ENCODE peak calls at places on chromosomes 16 and 17, in seven cellular contexts. S, E, R, M, Y, O and P are unnamed samples.

GRCh38 chr17:19312406-19312805 is 50.1 kb downstream of the B9D1 start:
- DNase-seq in S (no peak), E (no peak), R (no peak), M (no peak), Y (no peak), O (no peak), P (no peak)

GRCh38 chr16:70789231-70789926 is 11.6 kb downstream of the VAC14 start:
- DNase-seq in S (peak), E (peak), R (no peak), M (no peak), Y (peak), O (no peak), P (no peak)

GRCh38 chr16:83813818-83814653 is 6.3 kb downstream of the HSBP1 start:
- DNase-seq in S (no peak), E (peak), R (no peak), M (peak), Y (peak), O (peak), P (no peak)

GRCh38 chr16:56604966-56605365 is 3.4 kb upstream of the MT2A start:
- DNase-seq in S (no peak), E (no peak), R (no peak), M (no peak), Y (no peak), O (no peak), P (no peak)

GRCh38 chr17:2222901-2223616 is 80.5 kb downstream of the SMG6 start:
- DNase-seq in S (peak), E (peak), R (peak), M (no peak), Y (peak), O (no peak), P (no peak)

GRCh38 chr17:72421128-72422092 is 300.6 kb downstream of the SOX9 start:
- DNase-seq in S (no peak), E (peak), R (no peak), M (peak), Y (peak), O (no peak), P (no peak)

GRCh38 chr16:11057696-11058345 is 113.5 kb downstream of the CLEC16A start:
- DNase-seq in S (no peak), E (no peak), R (no peak), M (no peak), Y (no peak), O (no peak), P (no peak)

GRCh38 chr16:77962689-77963088 is 59.7 kb upstream of the CLEC3A start:
- DNase-seq in S (no peak), E (no peak), R (no peak), M (no peak), Y (no peak), O (no peak), P (no peak)

GRCh38 chr17:69047368-69048263 is 13.1 kb downstream of the ABCA9 start:
- DNase-seq in S (peak), E (peak), R (no peak), M (no peak), Y (peak), O (no peak), P (no peak)

GRCh38 chr17:5418858-5419355 is 555 bp downstream of the NUP88 start:
- DNase-seq in S (peak), E (peak), R (peak), M (no peak), Y (peak), O (peak), P (no peak)

GRCh38 chr17:52790359-52790955 is 631.9 kb upstream of the CA10 start:
- DNase-seq in S (no peak), E (no peak), R (no peak), M (no peak), Y (no peak), O (no peak), P (no peak)

GRCh38 chr17:9350083-9350482 is 225.5 kb downstream of the STX8 start:
- DNase-seq in S (no peak), E (no peak), R (no peak), M (peak), Y (peak), O (no peak), P (no peak)

GRCh38 chr17:2233441-2233947 is 70.1 kb downstream of the SMG6 start:
- DNase-seq in S (no peak), E (no peak), R (no peak), M (no peak), Y (no peak), O (no peak), P (no peak)

GRCh38 chr16:57840833-57841232 is 38.5 kb upstream of the KIFC3 start:
- DNase-seq in S (no peak), E (no peak), R (no peak), M (no peak), Y (no peak), O (no peak), P (no peak)

GRCh38 chr17:82050152-82050760 is 1.4 kb downstream of the RFNG start:
- DNase-seq in S (no peak), E (no peak), R (no peak), M (no peak), Y (no peak), O (no peak), P (no peak)

GRCh38 chr16:23382279-23382678 is 70.7 kb downstream of the COG7 start:
- DNase-seq in S (no peak), E (no peak), R (no peak), M (no peak), Y (no peak), O (no peak), P (no peak)

DNA sequence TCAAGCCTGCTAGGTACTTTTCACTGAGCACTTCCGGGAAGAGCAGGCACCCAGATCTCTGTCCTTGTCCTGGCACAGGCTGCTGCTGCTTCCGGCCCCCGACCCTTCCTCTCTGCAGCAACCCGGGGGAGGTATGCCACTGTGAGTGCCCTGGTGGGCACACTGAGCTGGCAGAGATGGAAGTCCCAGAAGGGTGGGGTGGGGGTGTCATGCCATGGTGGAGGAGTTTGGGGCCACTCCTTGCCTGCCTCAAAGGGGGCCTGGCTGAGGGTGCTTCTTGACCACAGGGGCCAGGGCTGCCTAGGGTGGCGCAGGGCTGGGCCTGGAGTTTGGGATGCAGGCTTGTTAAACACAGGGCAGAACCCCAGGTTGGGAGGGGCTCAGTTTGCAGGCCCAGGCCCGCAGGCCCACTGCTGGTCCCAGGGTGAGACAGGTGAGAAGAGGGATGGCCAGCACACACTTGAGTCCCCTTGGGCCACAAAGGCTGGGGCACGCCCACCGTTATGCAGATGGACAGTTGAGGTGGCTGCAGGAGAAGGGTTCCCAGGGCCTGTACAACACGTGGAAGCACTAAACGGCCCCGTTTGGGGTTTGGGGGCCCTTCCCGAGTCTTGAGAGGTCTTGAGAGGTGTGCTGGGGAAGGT is 8.7 kb downstream of the TMEM235 start:
- DNase-seq in S (no peak), E (no peak), R (no peak), M (no peak), Y (no peak), O (no peak), P (no peak)
- TF ChIP-seq CTCF in S (no peak), E (no peak), R (no peak), M (no peak), Y (no peak), O (no peak), P (no peak)

GRCh38 chr17:17179371-17179827 is 26.7 kb downstream of the PLD6 start:
- DNase-seq in S (no peak), E (no peak), R (no peak), M (no peak), Y (peak), O (no peak), P (no peak)

GRCh38 chr17:17182601-17183136 is 23.5 kb downstream of the PLD6 start:
- DNase-seq in S (no peak), E (no peak), R (no peak), M (no peak), Y (no peak), O (no peak), P (peak)

GRCh38 chr17:17181666-17182600 is 24.2 kb downstream of the PLD6 start:
- DNase-seq in S (no peak), E (no peak), R (peak), M (no peak), Y (no peak), O (no peak), P (no peak)

GRCh38 chr17:17180141-17180603 is 26.0 kb downstream of the PLD6 start:
- DNase-seq in S (no peak), E (no peak), R (no peak), M (no peak), Y (no peak), O (no peak), P (no peak)

GRCh38 chr17:17180741-17181525 is 25.2 kb downstream of the PLD6 start:
- DNase-seq in S (no peak), E (no peak), R (no peak), M (no peak), Y (no peak), O (no peak), P (no peak)
- TF ChIP-seq CTCF in S (no peak), E (no peak), R (no peak), M (no peak), Y (no peak), O (no peak), P (no peak)

GRCh38 chr16:87431926-87432325 is 39.8 kb downstream of the MAP1LC3B start:
- DNase-seq in S (no peak), E (no peak), R (no peak), M (peak), Y (peak), O (no peak), P (no peak)
- TF ChIP-seq CTCF in S (no peak), E (no peak), R (no peak), M (no peak), Y (no peak), O (no peak), P (no peak)

DNA sequence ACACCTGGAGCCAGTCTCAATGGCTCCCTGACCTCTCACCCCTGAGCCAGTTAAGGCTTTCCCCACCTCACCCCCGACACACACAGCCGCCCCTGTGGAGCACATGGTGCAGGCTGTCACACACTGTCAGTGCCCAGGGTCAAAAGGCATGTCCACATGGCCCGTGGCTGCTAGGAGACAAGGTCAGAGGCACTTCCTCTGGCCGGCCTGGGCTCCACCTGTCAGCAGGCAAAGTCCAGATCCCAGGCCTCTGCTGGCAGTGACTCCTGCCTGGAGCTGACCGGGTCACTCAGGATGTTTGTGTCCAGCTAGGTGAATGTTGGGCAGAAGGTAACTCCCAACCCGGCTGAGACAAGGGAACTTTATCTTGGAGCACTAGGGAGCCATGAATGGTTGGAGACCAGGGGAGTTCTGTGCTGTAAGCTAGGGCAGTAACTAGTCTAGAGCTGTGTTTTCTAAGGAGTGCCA is 6.0 kb downstream of the SREBF1 start:
- DNase-seq in S (no peak), E (peak), R (no peak), M (no peak), Y (no peak), O (no peak), P (no peak)
- TF ChIP-seq CTCF in S (no peak), E (no peak), R (no peak), M (no peak), Y (no peak), O (no peak), P (no peak)

GRCh38 chr17:33689725-33690124 is 396.6 kb upstream of the ASIC2 start:
- DNase-seq in S (no peak), E (no peak), R (no peak), M (no peak), Y (no peak), O (peak), P (no peak)
- TF ChIP-seq CTCF in S (no peak), E (no peak), R (no peak), M (no peak), Y (no peak), O (peak), P (no peak)

DNA sequence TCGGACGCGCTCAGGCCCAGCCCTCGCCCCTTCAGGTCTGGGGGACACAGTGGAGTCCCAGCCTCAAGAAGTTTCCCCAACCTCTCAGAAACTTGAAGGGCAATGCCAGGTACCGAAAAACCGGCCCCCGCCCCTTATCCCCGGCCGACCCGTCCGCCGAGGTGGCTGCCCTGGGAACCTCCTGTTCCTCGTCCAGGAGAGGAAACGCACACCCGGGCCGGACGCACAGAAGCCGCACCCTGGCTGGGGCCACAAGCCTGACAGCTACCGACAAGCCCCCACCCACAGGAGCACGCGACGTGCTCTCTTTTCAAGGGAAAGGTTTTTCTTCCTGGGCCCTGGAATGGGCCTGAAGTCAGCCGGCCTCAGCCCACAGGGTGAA is 37.2 kb downstream of the CBFA2T3 start:
- DNase-seq in S (no peak), E (no peak), R (no peak), M (no peak), Y (no peak), O (peak), P (no peak)
- TF ChIP-seq CTCF in S (no peak), E (no peak), R (no peak), M (no peak), Y (no peak), O (no peak), P (no peak)

DNA sequence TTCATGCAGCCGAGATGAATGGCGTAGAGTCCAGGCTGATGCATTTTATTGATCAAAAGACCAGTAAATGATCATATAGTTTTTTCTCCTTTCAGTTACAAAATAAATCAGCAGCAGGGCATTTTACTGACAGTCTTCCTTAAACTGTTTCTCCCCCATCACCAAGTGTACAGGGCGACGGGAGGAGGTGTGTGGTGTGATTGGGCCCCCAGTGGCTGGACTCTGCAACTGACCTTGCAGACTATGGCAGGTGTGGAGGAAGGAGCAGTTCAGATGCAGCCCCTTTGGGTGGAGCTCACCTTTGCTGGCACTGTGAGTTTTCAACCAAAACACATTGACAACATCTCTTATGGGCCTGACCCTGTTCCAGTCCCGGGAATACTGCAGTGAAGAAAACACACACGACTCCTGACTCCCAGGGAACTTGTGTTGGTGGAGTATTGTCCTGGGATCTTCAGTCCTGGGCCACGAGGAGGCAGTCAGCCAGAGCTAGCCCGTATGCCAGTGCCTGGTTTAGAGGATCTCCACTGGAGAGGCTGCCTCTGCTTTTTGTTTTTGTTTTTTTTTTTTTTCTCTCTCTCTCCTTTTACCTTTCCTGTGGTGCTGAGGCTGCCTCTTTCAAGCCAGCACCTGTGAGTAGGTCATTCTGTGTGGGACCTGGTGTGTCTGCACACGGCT is 29.8 kb downstream of the KIAA0513 start:
- DNase-seq in S (no peak), E (no peak), R (no peak), M (no peak), Y (no peak), O (peak), P (no peak)
- TF ChIP-seq CTCF in S (no peak), E (peak), R (no peak), M (peak), Y (peak), O (peak), P (no peak)

GRCh38 chr17:12078791-12079190 is 58.1 kb downstream of the MAP2K4 start:
- DNase-seq in S (no peak), E (no peak), R (no peak), M (peak), Y (peak), O (no peak), P (no peak)
- TF ChIP-seq CTCF in S (no peak), E (no peak), R (no peak), M (no peak), Y (no peak), O (no peak), P (no peak)